ENCODE peak calls at places on chromosomes 2 and 18, in ten cellular contexts. Q is heart left ventricle; O is CD8-positive, alpha-beta T cell; W is sigmoid colon; A is ovary; J is pancreas; V is H1; G is lower lobe of right lung; B is upper lobe of right lung; T is spleen. K is an unnamed sample. For H3K4me1, the result is how much of the 10 kb centered on the place peaks cover.

GRCh38 chr18:77116201-77117080 is 16.1 kb downstream of the MBP start:
- DNase-seq in J (no peak), W (no peak), V (no peak), Q (peak), G (no peak), T (no peak), O (peak), B (no peak), A (no peak), K (no peak)

GRCh38 chr2:207935121-207935990 is 90.0 kb downstream of the PLEKHM3 start:
- DNase-seq in J (no peak), B (no peak), O (no peak), A (no peak), G (no peak), W (no peak), Q (no peak), T (no peak), V (no peak), K (no peak)

GRCh38 chr2:74457549-74458131 is 598 bp upstream of the WBP1 start:
- DNase-seq in B (peak), O (peak), T (peak), W (peak), A (peak), G (peak), Q (peak), V (peak), J (peak), K (peak)

GRCh38 chr2:190123956-190124355 is 61.4 kb upstream of the MSTN start:
- DNase-seq in J (no peak), W (no peak), V (no peak), Q (no peak), G (no peak), T (no peak), A (no peak), B (no peak), O (no peak), K (no peak)

GRCh38 chr18:63409301-63409700 is 13.0 kb downstream of the VPS4B start:
- DNase-seq in G (no peak), W (no peak), O (no peak), J (no peak), V (no peak), T (no peak), Q (no peak), A (no peak), B (no peak), K (no peak)

GRCh38 chr18:75111673-75112485 is 97.1 kb downstream of the PTGR3 start:
- DNase-seq in T (no peak), A (no peak), G (no peak), J (no peak), Q (no peak), V (peak), O (peak), B (no peak), W (no peak), K (no peak)

GRCh38 chr18:49052891-49053644 is 102.3 kb upstream of the SMAD7 start:
- DNase-seq in B (no peak), T (no peak), V (no peak), O (peak), G (no peak), Q (no peak), A (no peak), J (no peak), W (no peak), K (no peak)

GRCh38 chr2:221125691-221126090 is 446.4 kb downstream of the EPHA4 start:
- DNase-seq in B (no peak), A (no peak), G (no peak), V (no peak), T (no peak), O (no peak), W (no peak), Q (no peak), J (no peak), K (no peak)

GRCh38 chr2:50535971-50536759 is 495.8 kb downstream of the NRXN1 start:
- DNase-seq in A (no peak), T (no peak), B (no peak), V (no peak), J (no peak), Q (no peak), O (no peak), G (no peak), W (no peak), K (no peak)

GRCh38 chr2:80164375-80164774 is 140.2 kb downstream of the LRRTM1 start:
- DNase-seq in T (no peak), Q (no peak), J (no peak), B (no peak), G (no peak), W (no peak), O (no peak), V (no peak), A (no peak), K (no peak)

DNA sequence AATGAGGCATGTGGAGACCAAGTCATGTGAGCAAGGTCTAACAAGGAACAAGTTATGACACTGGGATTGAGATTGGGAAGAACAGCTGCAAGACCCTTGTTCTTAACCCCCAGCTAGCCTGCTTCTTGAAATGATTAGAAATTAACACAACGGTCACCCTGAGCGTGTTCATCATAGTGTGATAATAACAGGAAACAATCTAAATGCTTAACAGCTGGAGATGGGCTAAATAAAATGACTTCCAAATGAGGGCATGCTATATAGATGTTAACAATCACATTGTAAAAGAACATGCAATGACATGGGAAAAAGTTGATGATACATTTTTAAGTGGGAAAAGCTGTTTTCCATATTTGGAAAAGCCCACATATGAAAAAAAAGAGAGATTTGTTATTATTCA is 47.6 kb downstream of the RPL37A start:
- DNase-seq in J (no peak), A (no peak), B (no peak), Q (no peak), T (no peak), G (no peak), V (no peak), O (no peak), W (no peak), K (no peak)
- H3K4me1 ChIP-seq in J (under half), A (under half), B (under half), Q (under half), T (under half), G (under half), V (under half), O (under half), W (under half), K (under half)

GRCh38 chr2:11022064-11022463 is 110.3 kb downstream of the KCNF1 start:
- DNase-seq in G (no peak), B (no peak), W (no peak), V (peak), J (no peak), T (no peak), A (no peak), O (no peak), Q (no peak), K (no peak)
- TF ChIP-seq CTCF in G (no peak), B (no peak), W (no peak), V (peak), J (no peak), T (no peak), A (no peak), O (no peak), Q (no peak), K (no peak)

DNA sequence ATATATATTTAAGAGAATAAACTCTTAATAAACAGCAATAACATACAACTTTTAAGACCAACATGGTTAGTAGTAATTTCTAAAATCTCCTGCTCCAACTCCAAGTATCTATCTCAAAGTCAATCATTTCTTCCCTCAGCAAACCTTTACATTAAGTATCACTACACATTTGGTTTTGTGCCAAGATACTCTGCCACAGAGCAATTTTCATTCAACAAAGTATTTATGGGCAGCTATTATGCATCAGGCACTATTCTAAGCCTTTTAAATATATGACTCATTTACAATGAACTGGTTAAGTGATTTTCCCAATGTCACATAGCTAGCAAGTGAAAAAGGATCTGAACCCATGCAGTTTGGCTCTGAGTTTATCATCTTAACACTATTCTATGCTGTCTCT is 264.3 kb downstream of the NOL4 start:
- DNase-seq in O (no peak), T (no peak), A (no peak), V (no peak), G (no peak), J (no peak), B (no peak), W (no peak), Q (no peak), K (no peak)
- H3K4me1 ChIP-seq in O (under half), T (under half), A (under half), V (under half), G (under half), J (under half), B (under half), W (under half), Q (under half), K (under half)

GRCh38 chr2:29644949-29645348 is 276.4 kb downstream of the ALK start:
- DNase-seq in A (no peak), G (no peak), T (no peak), Q (no peak), B (no peak), J (no peak), O (no peak), W (no peak), V (no peak), K (no peak)
- TF ChIP-seq CTCF in A (no peak), G (no peak), T (no peak), Q (no peak), B (no peak), J (no peak), O (no peak), W (no peak), V (no peak), K (no peak)

GRCh38 chr2:178479758-178480226 is 465 bp upstream of the PLEKHA3 start:
- DNase-seq in T (no peak), G (no peak), V (no peak), Q (no peak), J (no peak), W (peak), B (no peak), A (no peak), O (no peak), K (no peak)
- H3K4me1 ChIP-seq in T (under half), G (half or more), V (under half), Q (under half), J (under half), W (under half), B (under half), A (under half), O (under half), K (under half)

GRCh38 chr2:33763671-33764310 is 164.7 kb upstream of the FAM98A start:
- DNase-seq in J (no peak), V (no peak), W (no peak), Q (no peak), B (no peak), A (no peak), O (no peak), T (no peak), G (no peak), K (no peak)

GRCh38 chr2:33766175-33766574 is 167.1 kb upstream of the FAM98A start:
- DNase-seq in V (no peak), B (no peak), O (no peak), G (no peak), J (no peak), A (no peak), T (no peak), W (no peak), Q (no peak), K (no peak)

GRCh38 chr2:33762636-33763035 is 163.5 kb upstream of the FAM98A start:
- DNase-seq in B (no peak), T (no peak), Q (no peak), O (no peak), W (no peak), J (no peak), G (no peak), A (no peak), V (no peak), K (no peak)

GRCh38 chr2:33770023-33770422 is 170.9 kb upstream of the FAM98A start:
- DNase-seq in B (no peak), G (no peak), O (no peak), T (no peak), J (no peak), A (no peak), Q (no peak), W (no peak), V (no peak), K (no peak)

GRCh38 chr2:33765122-33765521 is 166.0 kb upstream of the FAM98A start:
- DNase-seq in T (no peak), B (no peak), O (no peak), A (no peak), V (no peak), W (no peak), G (no peak), Q (no peak), J (no peak), K (no peak)
- TF ChIP-seq CTCF in T (no peak), B (no peak), O (no peak), A (no peak), V (peak), W (no peak), G (no peak), Q (no peak), J (no peak), K (no peak)

GRCh38 chr2:101706121-101706818 is 8.8 kb downstream of the MAP4K4 start:
- DNase-seq in A (no peak), O (no peak), T (no peak), G (no peak), V (no peak), B (no peak), W (no peak), Q (no peak), J (no peak), K (no peak)
- H3K4me1 ChIP-seq in A (under half), O (half or more), T (half or more), G (half or more), V (under half), B (half or more), W (under half), Q (under half), J (under half), K (under half)

DNA sequence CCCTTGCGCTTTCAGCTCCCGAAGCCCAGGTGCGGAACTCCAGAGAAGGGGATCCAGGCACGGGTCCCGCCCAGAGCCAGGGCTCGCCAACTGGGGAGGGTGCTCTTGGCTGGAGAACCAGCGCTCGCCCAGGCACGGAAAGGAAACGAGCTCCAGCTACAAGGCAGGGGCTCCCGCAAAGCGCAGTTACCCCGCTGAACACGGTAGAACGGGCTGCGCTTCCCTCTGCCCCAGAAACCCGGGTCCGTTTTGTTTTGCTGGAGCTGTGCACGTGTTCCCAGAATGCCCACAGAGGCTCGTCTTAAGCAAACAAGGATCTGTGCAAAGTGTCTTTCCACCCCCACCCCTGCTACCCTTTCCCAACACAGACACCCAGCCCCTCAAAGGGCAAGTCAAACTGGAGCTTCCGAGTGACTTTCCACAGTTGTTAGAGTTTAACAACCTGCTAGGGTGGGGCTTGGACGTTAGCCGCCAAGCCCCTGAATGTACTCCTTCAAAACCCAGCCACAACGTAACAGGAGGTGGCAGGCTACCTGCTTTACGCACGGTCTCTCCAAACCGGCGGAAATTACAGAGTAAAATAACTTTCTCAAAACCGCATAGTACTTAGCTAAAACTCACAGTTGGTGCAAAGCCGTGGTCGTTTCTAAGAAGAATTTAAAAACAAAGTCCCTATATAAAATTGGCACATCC is 772 bp downstream of the RNF125 start:
- DNase-seq in G (peak), O (peak), J (peak), Q (peak), W (no peak), V (peak), B (peak), T (peak), A (peak), K (peak)
- TF ChIP-seq CTCF in G (peak), O (no peak), J (no peak), Q (no peak), W (no peak), V (no peak), B (no peak), T (no peak), A (no peak), K (no peak)

GRCh38 chr2:39120771-39121522 is at the start of gene SOS1:
- DNase-seq in Q (peak), O (peak), T (peak), J (peak), A (peak), G (peak), B (peak), W (peak), V (peak), K (peak)
- H3K4me1 ChIP-seq in Q (under half), O (under half), T (under half), J (under half), A (under half), G (under half), B (under half), W (under half), V (under half), K (under half)

GRCh38 chr2:161426788-161427412 is 10.8 kb downstream of the TBR1 start:
- DNase-seq in O (no peak), A (no peak), W (no peak), T (no peak), Q (no peak), J (no peak), G (no peak), V (peak), B (no peak), K (peak)
- TF ChIP-seq CTCF in O (no peak), A (no peak), W (no peak), T (no peak), Q (peak), J (no peak), G (no peak), V (no peak), B (peak), K (no peak)

K was measured in mucosa of descending colon.